ENCODE peak calls at places on chromosomes 16 and 17, in four cellular contexts. L, E, I and S are unnamed samples.

GRCh38 chr17:77882481-77883212 is 75.9 kb upstream of the TNRC6C start:
- DNase-seq in L (no peak), E (no peak), I (peak; percentile 61), S (no peak)

GRCh38 chr17:3845361-3845753 is 689 bp downstream of the NCBP3 start:
- DNase-seq in L (no peak), E (peak; percentile 55), I (no peak), S (no peak)

GRCh38 chr17:2213291-2213960 is 90.2 kb downstream of the SMG6 start:
- DNase-seq in L (no peak), E (no peak), I (peak; percentile 71), S (no peak)

GRCh38 chr17:61286449-61286848 is 113.2 kb upstream of the TBX2 start:
- DNase-seq in L (no peak), E (peak; percentile 34), I (no peak), S (no peak)

GRCh38 chr17:45687594-45687993 is 96.5 kb upstream of the CRHR1 start:
- DNase-seq in L (no peak), E (no peak), I (no peak), S (no peak)

GRCh38 chr17:78458091-78458490 is 79.6 kb downstream of the PGS1 start:
- DNase-seq in L (no peak), E (no peak), I (no peak), S (no peak)

GRCh38 chr17:47838636-47839035 is 2.4 kb downstream of the SCRN2 start:
- DNase-seq in L (no peak), E (no peak), I (no peak), S (no peak)

GRCh38 chr17:77842148-77842905 is 116.2 kb upstream of the TNRC6C start:
- DNase-seq in L (no peak), E (no peak), I (peak; percentile 38), S (no peak)

GRCh38 chr17:76394166-76394565 is 9.8 kb downstream of the SPHK1 start:
- DNase-seq in L (no peak), E (no peak), I (no peak), S (no peak)

GRCh38 chr17:6471531-6472465 is 27.5 kb downstream of the PIMREG start:
- DNase-seq in L (no peak), E (peak; percentile 66), I (peak; percentile 61), S (no peak)
- H4K5ac ChIP-seq in L (no peak overlapping the region), E (no peak overlapping the region), I (no peak overlapping the region), S (no peak overlapping the region)

GRCh38 chr17:74544991-74545441 is 899 bp downstream of the CD300C start:
- DNase-seq in L (no peak), E (no peak), I (no peak), S (no peak)

GRCh38 chr17:74546586-74546985 is 671 bp upstream of the CD300C start:
- DNase-seq in L (no peak), E (no peak), I (no peak), S (no peak)

GRCh38 chr17:74547264-74547663 is 1.3 kb upstream of the CD300C start:
- DNase-seq in L (no peak), E (no peak), I (no peak), S (no peak)

GRCh38 chr17:74543891-74544760 is 1.8 kb downstream of the CD300C start:
- DNase-seq in L (no peak), E (no peak), I (no peak), S (no peak)

GRCh38 chr17:74545456-74546230 is at the start of gene CD300C:
- DNase-seq in L (no peak), E (no peak), I (no peak), S (no peak)
- H4K5ac ChIP-seq in L (no peak within 1 kb of the TSS), E (no peak within 1 kb of the TSS), I (no peak within 1 kb of the TSS), S (no peak within 1 kb of the TSS)

GRCh38 chr17:20981046-20981920 is 61.5 kb downstream of the USP22 start:
- DNase-seq in L (no peak), E (no peak), I (no peak), S (no peak)
- H4K5ac ChIP-seq in L (no peak overlapping the region), E (no peak overlapping the region), I (no peak overlapping the region), S (no peak overlapping the region)

DNA sequence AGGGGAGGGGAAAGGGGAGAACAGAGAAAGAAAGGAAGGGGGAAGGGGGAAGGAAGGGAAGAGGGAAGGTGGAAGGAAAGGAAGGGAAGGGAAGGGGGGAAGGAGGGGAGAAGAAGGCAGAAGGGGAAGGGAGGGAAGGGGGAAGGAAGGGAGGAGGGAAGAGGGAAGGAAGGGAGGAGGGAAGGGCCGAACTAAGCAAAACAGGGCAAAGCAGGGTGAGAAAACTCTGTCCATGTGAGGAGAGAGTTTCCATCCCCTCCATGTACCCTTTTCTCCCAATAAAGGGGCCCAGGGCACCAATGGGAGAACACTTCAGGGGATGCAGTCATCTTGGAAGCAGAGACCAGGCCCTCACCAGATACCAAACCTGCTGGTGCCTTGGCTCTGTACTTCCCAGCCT is 256.8 kb upstream of the CDH5 start:
- DNase-seq in L (no peak), E (no peak), I (no peak), S (no peak)
- H4K5ac ChIP-seq in L (no peak overlapping the region), E (no peak overlapping the region), I (peak overlapping the region; percentile 74), S (no peak overlapping the region)

DNA sequence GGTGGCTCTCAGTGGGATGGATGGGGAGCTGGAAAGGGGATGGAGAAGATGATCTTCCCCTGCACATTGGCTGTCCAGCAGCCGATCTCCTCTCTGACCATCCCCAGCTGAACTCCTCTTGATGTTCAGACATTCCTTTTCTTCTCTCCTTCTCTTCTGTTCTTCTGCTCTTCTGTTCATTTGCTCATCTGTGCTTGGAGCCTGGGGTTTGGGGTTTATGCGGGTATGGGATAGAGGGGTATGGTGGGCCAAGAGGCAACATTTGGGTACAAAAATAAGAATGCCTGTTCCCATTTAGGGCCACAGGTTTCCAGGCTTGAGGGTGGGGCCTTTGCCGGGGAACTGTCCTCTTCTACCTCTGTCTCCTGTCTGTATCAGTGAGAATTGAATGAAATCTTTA is 205.4 kb upstream of the XYLT1 start:
- DNase-seq in L (no peak), E (no peak), I (no peak), S (no peak)
- H4K5ac ChIP-seq in L (no peak overlapping the region), E (no peak overlapping the region), I (no peak overlapping the region), S (no peak overlapping the region)